ENCODE peak calls at places on chromosomes 13 and 19, in four cellular contexts. U is uterus; E is heart left ventricle; P is CD4-positive, CD25-positive, alpha-beta regulatory T cell. T is an unnamed sample.
A peak's percentile ranks its signal among the peaks of the same experiment; 100 is the strongest.

GRCh38 chr13:112974676-112975075 is 5.7 kb downstream of the MCF2L start:
- DNase-seq in P (no peak), U (no peak), E (no peak), T (no peak)

GRCh38 chr13:95185851-95186250 is 115.4 kb downstream of the ABCC4 start:
- DNase-seq in E (no peak), P (peak; percentile 51), U (no peak), T (no peak)

GRCh38 chr19:24003537-24003936 is 83.5 kb upstream of the ZNF254 start:
- DNase-seq in P (no peak), U (no peak), E (no peak), T (no peak)

GRCh38 chr19:39078436-39079200 is 5.5 kb upstream of the ACP7 start:
- DNase-seq in P (no peak), E (no peak), U (no peak), T (no peak)

GRCh38 chr19:42348211-42348610 is 22.8 kb downstream of the MEGF8 start:
- DNase-seq in U (no peak), P (no peak), E (no peak), T (no peak)

GRCh38 chr19:18526316-18526715 is 4.4 kb upstream of the ELL start:
- DNase-seq in U (no peak), E (no peak), P (no peak), T (no peak)

GRCh38 chr13:82822935-82823334 is 1059.3 kb downstream of the SLITRK1 start:
- DNase-seq in U (no peak), E (no peak), P (no peak), T (no peak)

GRCh38 chr13:75486146-75486545 is 4.2 kb upstream of the TBC1D4 start:
- DNase-seq in E (no peak), P (no peak), U (no peak), T (no peak)

GRCh38 chr13:60143775-60144174 is 20.0 kb downstream of the DIAPH3 start:
- DNase-seq in E (no peak), U (no peak), P (no peak), T (no peak)

GRCh38 chr19:54463531-54464043 is at the start of gene LENG9:
- DNase-seq in P (peak; percentile 93), E (peak; percentile 99), U (peak; percentile 97), T (peak; percentile 99)

GRCh38 chr13:113974304-113975281 is 717 bp upstream of the C13orf46 start:
- DNase-seq in P (no peak), U (no peak), E (peak; percentile 19), T (no peak)

GRCh38 chr13:39777527-39778061 is 122.1 kb downstream of the COG6 start:
- DNase-seq in U (no peak), E (peak; percentile 31), P (no peak), T (no peak)

GRCh38 chr19:50705422-50706019 is 14.1 kb downstream of the SHANK1 start:
- DNase-seq in U (no peak), P (no peak), E (no peak), T (no peak)

GRCh38 chr13:22114630-22115311 is 443.9 kb downstream of the FGF9 start:
- DNase-seq in P (no peak), E (no peak), U (no peak), T (no peak)

GRCh38 chr13:80336335-80336734 is 4.6 kb downstream of the SPRY2 start:
- DNase-seq in U (no peak), P (no peak), E (no peak), T (no peak)

GRCh38 chr19:42074513-42075363 is 1.2 kb upstream of the ZNF574 start:
- DNase-seq in U (peak; percentile 30), E (no peak), P (no peak), T (no peak)

GRCh38 chr13:74825170-74825948 is 656.6 kb downstream of the TBC1D4 start:
- DNase-seq in P (no peak), U (no peak), E (no peak), T (peak; percentile 6)

GRCh38 chr19:43570174-43570791 is 5.0 kb downstream of the XRCC1 start:
- DNase-seq in E (no peak), P (no peak), U (no peak), T (no peak)

GRCh38 chr19:18995804-18996241 is 37.5 kb downstream of the SUGP2 start:
- DNase-seq in U (no peak), E (peak; percentile 83), P (no peak), T (peak; percentile 33)

GRCh38 chr13:99796175-99796819 is 175.3 kb downstream of the ZIC5 start:
- DNase-seq in U (no peak), P (no peak), E (no peak), T (no peak)

GRCh38 chr19:46624958-46625661 is at the start of gene PTGIR:
- DNase-seq in E (peak; percentile 84), U (peak; percentile 84), P (no peak), T (peak; percentile 78)

GRCh38 chr19:8396563-8397203 is 6.5 kb downstream of the RAB11B start:
- DNase-seq in U (peak; percentile 49), P (peak; percentile 58), E (peak; percentile 75), T (peak; percentile 55)

GRCh38 chr19:34135401-34135800 is 36.9 kb upstream of the LSM14A start:
- DNase-seq in P (no peak), U (no peak), E (no peak), T (no peak)

GRCh38 chr19:3335431-3336350 is 30.7 kb upstream of the NFIC start:
- DNase-seq in E (peak; percentile 89), U (peak; percentile 65), P (no peak), T (peak; percentile 63)

GRCh38 chr13:113951246-113951999 is 22.5 kb downstream of the C13orf46 start:
- DNase-seq in P (peak; percentile 16), E (peak; percentile 88), U (peak; percentile 83), T (peak; percentile 89)

GRCh38 chr19:10228925-10229324 is 2.2 kb downstream of the S1PR2 start:
- DNase-seq in U (peak; percentile 34), P (peak; percentile 20), E (no peak), T (peak; percentile 24)

GRCh38 chr19:14094854-14095253 is 4.3 kb upstream of the SAMD1 start:
- DNase-seq in E (no peak), P (no peak), U (no peak), T (no peak)

GRCh38 chr13:41827507-41828213 is 133.2 kb downstream of the VWA8 start:
- DNase-seq in P (no peak), E (no peak), U (peak; percentile 24), T (no peak)

GRCh38 chr19:18274303-18274775 is at the start of gene IQCN:
- DNase-seq in P (peak; percentile 37), E (no peak), U (peak; percentile 58), T (no peak)

GRCh38 chr19:7000816-7001215 is 20.4 kb downstream of the MBD3L2B start:
- DNase-seq in P (no peak), E (no peak), U (no peak), T (no peak)

GRCh38 chr13:111398715-111399299 is 78.4 kb downstream of the TEX29 start:
- DNase-seq in U (no peak), P (no peak), E (no peak), T (no peak)

GRCh38 chr19:4284176-4284958 is 5.3 kb downstream of the SHD start:
- DNase-seq in U (no peak), E (no peak), P (no peak), T (no peak)

GRCh38 chr13:51549593-51549992 is 34.7 kb upstream of the WDFY2 start:
- DNase-seq in U (no peak), E (no peak), P (no peak), T (no peak)

GRCh38 chr13:112668924-112669323 is 20.9 kb upstream of the ATP11A start:
- DNase-seq in E (no peak), U (no peak), P (no peak), T (no peak)

GRCh38 chr13:67147257-67148218 is 82.6 kb downstream of the PCDH9 start:
- DNase-seq in E (no peak), P (no peak), U (no peak), T (peak; percentile 15)

GRCh38 chr13:67145950-67146349 is 84.2 kb downstream of the PCDH9 start:
- DNase-seq in P (no peak), E (no peak), U (no peak), T (no peak)

GRCh38 chr13:67150608-67151007 is 79.5 kb downstream of the PCDH9 start:
- DNase-seq in E (no peak), P (no peak), U (no peak), T (no peak)

GRCh38 chr13:67146523-67147130 is 83.5 kb downstream of the PCDH9 start:
- DNase-seq in U (no peak), E (no peak), P (no peak), T (no peak)

GRCh38 chr13:67148219-67148583 is 81.9 kb downstream of the PCDH9 start:
- DNase-seq in E (no peak), P (no peak), U (no peak), T (no peak)
- H3K4me1 ChIP-seq in E (peaks cover 17% of the 10 kb centered on the region), P (no peaks in the 10 kb centered on the region), U (no peaks in the 10 kb centered on the region), T (peaks cover 34% of the 10 kb centered on the region)

DNA sequence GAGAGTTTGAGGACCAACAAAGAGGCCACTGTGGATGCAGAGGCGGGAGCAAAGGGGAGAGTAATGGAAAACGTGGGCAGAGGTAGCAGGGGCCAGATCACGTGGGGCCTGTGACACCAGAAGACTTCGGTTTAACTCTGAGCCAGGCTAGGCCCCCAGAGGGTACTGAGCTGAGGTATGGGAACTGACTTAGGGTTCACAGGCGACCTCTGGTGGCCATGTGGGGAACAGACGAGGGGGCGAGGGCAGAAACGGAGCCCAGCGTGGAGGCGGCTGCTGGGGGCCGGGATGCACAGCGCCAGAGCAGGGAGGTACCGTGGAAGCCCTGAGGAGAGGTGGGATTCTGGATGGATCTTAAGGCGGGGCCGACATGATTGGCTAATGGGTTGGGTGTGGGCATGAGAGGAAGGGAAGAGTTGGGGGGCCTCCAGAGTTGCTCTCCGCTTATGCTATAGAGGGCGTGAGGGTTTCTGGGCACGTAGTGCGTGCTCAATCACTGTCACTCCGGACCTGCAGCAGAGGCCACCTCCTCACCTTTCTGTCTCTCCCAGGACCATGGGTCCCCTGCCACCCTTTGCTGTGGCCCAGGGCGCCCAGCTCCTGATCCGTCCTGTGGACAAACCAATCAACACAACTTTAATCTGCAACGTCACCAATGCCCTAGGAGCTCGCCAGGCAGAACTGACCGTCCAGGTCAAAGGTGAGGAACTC is 13.7 kb downstream of the PVR start:
- DNase-seq in E (peak; percentile 74), U (peak; percentile 45), P (peak; percentile 22), T (peak; percentile 74)
- H3K36me3 ChIP-seq in E (peaks cover 88% of the 10 kb centered on the region), U (no peaks in the 10 kb centered on the region), P (no peaks in the 10 kb centered on the region), T (peaks cover under 1% of the 10 kb centered on the region)

GRCh38 chr19:1237754-1238372 is at the start of gene CBARP:
- DNase-seq in P (peak; percentile 47), U (peak; percentile 44), E (no peak), T (no peak)

GRCh38 chr19:1238373-1239303 is 833 bp upstream of the CBARP start:
- DNase-seq in E (no peak), P (no peak), U (no peak), T (no peak)

GRCh38 chr19:1235625-1236538 is 1.9 kb downstream of the CBARP start:
- DNase-seq in P (no peak), U (no peak), E (no peak), T (no peak)

GRCh38 chr19:1236566-1236965 is 1.2 kb downstream of the CBARP start:
- DNase-seq in U (no peak), P (no peak), E (no peak), T (no peak)

GRCh38 chr19:1237027-1237659 is 662 bp downstream of the CBARP start:
- DNase-seq in P (no peak), E (no peak), U (no peak), T (no peak)
- H3K4me1 ChIP-seq in P (peaks cover 31% of the 10 kb centered on the region), E (peaks cover 23% of the 10 kb centered on the region), U (no peaks in the 10 kb centered on the region), T (peaks cover 56% of the 10 kb centered on the region)

DNA sequence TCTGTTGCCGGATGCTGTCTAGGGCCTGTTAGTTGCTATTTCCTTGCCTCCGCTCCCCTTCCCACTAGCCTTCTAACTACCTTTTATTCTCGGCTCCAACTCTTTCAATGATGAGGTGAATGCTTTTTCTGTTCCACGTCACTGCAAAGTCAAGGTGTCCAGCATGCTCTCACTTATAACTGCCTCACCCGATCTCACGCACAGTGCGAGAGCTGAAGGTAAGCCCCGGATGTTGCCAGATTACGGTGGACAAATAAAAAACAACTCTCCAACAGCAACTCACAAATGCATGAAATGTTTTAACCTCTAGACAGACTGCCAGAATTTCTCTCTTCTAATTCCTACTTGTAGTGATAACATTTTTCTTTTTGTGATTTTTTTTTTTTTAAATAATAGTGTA is 169.9 kb downstream of the STK24 start:
- DNase-seq in U (no peak), E (no peak), P (no peak), T (no peak)
- H3K36me3 ChIP-seq in U (no peaks in the 10 kb centered on the region), E (peaks cover 27% of the 10 kb centered on the region), P (no peaks in the 10 kb centered on the region), T (no peaks in the 10 kb centered on the region)

T was measured in heart right ventricle.